ENCODE peak calls at places on chromosome 5, in five cellular contexts. B is kidney tubule cell; D is effector memory CD4-positive, alpha-beta T cell; L is progenitor cell of endocrine pancreas; Z is fibroblast of mammary gland. J is an unnamed sample.

GRCh38 chr5:180289433-180289832 is 2.5 kb downstream of the MAPK9 start:
- DNase-seq in B (peak), D (no peak), L (no peak), Z (no peak), J (no peak)

GRCh38 chr5:90386099-90386710 is 23.4 kb downstream of the CETN3 start:
- DNase-seq in B (peak), D (no peak), L (no peak), Z (peak), J (no peak)

GRCh38 chr5:157855404-157855994 is 3.4 kb downstream of the CLINT1 start:
- DNase-seq in B (peak), D (no peak), L (no peak), Z (peak), J (peak)

GRCh38 chr5:112483704-112484103 is 64.6 kb upstream of the EPB41L4A start:
- DNase-seq in B (no peak), D (no peak), L (no peak), Z (no peak), J (no peak)

GRCh38 chr5:54083245-54083644 is 227.1 kb downstream of the ARL15 start:
- DNase-seq in B (no peak), D (no peak), L (no peak), Z (no peak), J (no peak)

GRCh38 chr5:179914032-179914755 is 6.5 kb upstream of the TBC1D9B start:
- DNase-seq in B (peak), D (no peak), L (no peak), Z (peak), J (no peak)

GRCh38 chr5:58025825-58026224 is 434.1 kb downstream of the PLK2 start:
- DNase-seq in B (no peak), D (no peak), L (no peak), Z (no peak), J (no peak)

GRCh38 chr5:99317136-99317535 is 388.3 kb upstream of the CHD1 start:
- DNase-seq in B (no peak), D (no peak), L (no peak), Z (no peak), J (no peak)

GRCh38 chr5:125412561-125413535 is 666.4 kb upstream of the ZNF608 start:
- DNase-seq in B (peak), D (no peak), L (peak), Z (peak), J (peak)

GRCh38 chr5:33827885-33828284 is 63.9 kb downstream of the ADAMTS12 start:
- DNase-seq in B (peak), D (no peak), L (no peak), Z (no peak), J (no peak)

GRCh38 chr5:60779431-60779830 is 64.6 kb downstream of the ELOVL7 start:
- DNase-seq in B (no peak), D (no peak), L (no peak), Z (no peak), J (no peak)

GRCh38 chr5:176541338-176542134 is 4.3 kb upstream of the RNF44 start:
- DNase-seq in B (peak), D (peak), L (no peak), Z (no peak), J (no peak)

GRCh38 chr5:146754621-146755020 is 123.9 kb downstream of the PPP2R2B start:
- DNase-seq in B (no peak), D (no peak), L (no peak), Z (no peak), J (no peak)

GRCh38 chr5:95760291-95761191 is 29.4 kb downstream of the RHOBTB3 start:
- DNase-seq in B (peak), D (no peak), L (no peak), Z (peak), J (no peak)

GRCh38 chr5:89064691-89065207 is 181.8 kb upstream of the MEF2C start:
- DNase-seq in B (no peak), D (no peak), L (no peak), Z (no peak), J (no peak)

GRCh38 chr5:37492778-37493555 is 113.8 kb downstream of the WDR70 start:
- DNase-seq in B (no peak), D (no peak), L (no peak), Z (no peak), J (no peak)

GRCh38 chr5:54719384-54720306 is 202.1 kb downstream of the SNX18 start:
- DNase-seq in B (peak), D (no peak), L (no peak), Z (peak), J (peak)

GRCh38 chr5:123814796-123815479 is 303.0 kb downstream of the CSNK1G3 start:
- DNase-seq in B (peak), D (no peak), L (no peak), Z (peak), J (no peak)